ENCODE peak calls at places on chromosomes 12 and 14, in eight cellular contexts. One of them, this sample, is unnamed.

GRCh38 chr12:116863275-116863767 is 17.9 kb downstream of the HRK start:
- DNase-seq in epithelial cell of esophagus: no peak
- DNase-seq in GM12865: no peak
- DNase-seq in lower leg skin: no peak
- DNase-seq in MCF 10A: no peak
- DNase-seq in A549: no peak
- DNase-seq in IMR-90: peak
- DNase-seq in endodermal cell: peak
- DNase-seq in this sample: no peak

GRCh38 chr14:68979722-68980552 is 835 bp upstream of the ACTN1 start:
- DNase-seq in IMR-90: peak
- DNase-seq in endodermal cell: peak
- DNase-seq in GM12865: no peak
- DNase-seq in A549: peak
- DNase-seq in lower leg skin: peak
- DNase-seq in epithelial cell of esophagus: peak
- DNase-seq in MCF 10A: peak
- DNase-seq in this sample: no peak

GRCh38 chr12:28937196-28937595 is 211.9 kb upstream of the FAR2 start:
- DNase-seq in lower leg skin: no peak
- DNase-seq in endodermal cell: peak
- DNase-seq in A549: no peak
- DNase-seq in MCF 10A: peak
- DNase-seq in epithelial cell of esophagus: peak
- DNase-seq in GM12865: no peak
- DNase-seq in IMR-90: peak
- DNase-seq in this sample: no peak

GRCh38 chr14:102081231-102082080 is 5.4 kb downstream of the HSP90AA1 start:
- DNase-seq in A549: no peak
- DNase-seq in epithelial cell of esophagus: no peak
- DNase-seq in GM12865: no peak
- DNase-seq in lower leg skin: no peak
- DNase-seq in endodermal cell: no peak
- DNase-seq in MCF 10A: no peak
- DNase-seq in IMR-90: no peak
- DNase-seq in this sample: no peak

GRCh38 chr12:92085483-92086040 is 60.1 kb downstream of the BTG1 start:
- DNase-seq in lower leg skin: no peak
- DNase-seq in IMR-90: no peak
- DNase-seq in endodermal cell: no peak
- DNase-seq in A549: no peak
- DNase-seq in MCF 10A: no peak
- DNase-seq in epithelial cell of esophagus: no peak
- DNase-seq in GM12865: no peak
- DNase-seq in this sample: no peak

GRCh38 chr12:103623716-103624115 is 36.6 kb downstream of the STAB2 start:
- DNase-seq in endodermal cell: no peak
- DNase-seq in IMR-90: no peak
- DNase-seq in GM12865: no peak
- DNase-seq in lower leg skin: no peak
- DNase-seq in A549: no peak
- DNase-seq in epithelial cell of esophagus: no peak
- DNase-seq in MCF 10A: no peak
- DNase-seq in this sample: no peak

GRCh38 chr12:124771462-124772361 is 92.0 kb downstream of the SCARB1 start:
- DNase-seq in lower leg skin: peak
- DNase-seq in A549: peak
- DNase-seq in endodermal cell: peak
- DNase-seq in MCF 10A: peak
- DNase-seq in epithelial cell of esophagus: peak
- DNase-seq in GM12865: peak
- DNase-seq in IMR-90: peak
- DNase-seq in this sample: peak

GRCh38 chr12:81417056-81417455 is 339.2 kb downstream of the ACSS3 start:
- DNase-seq in lower leg skin: no peak
- DNase-seq in epithelial cell of esophagus: no peak
- DNase-seq in A549: no peak
- DNase-seq in MCF 10A: no peak
- DNase-seq in endodermal cell: no peak
- DNase-seq in IMR-90: no peak
- DNase-seq in GM12865: no peak
- DNase-seq in this sample: no peak

GRCh38 chr12:49089831-49090773 is 4.5 kb downstream of the DHH start:
- DNase-seq in MCF 10A: no peak
- DNase-seq in epithelial cell of esophagus: peak
- DNase-seq in endodermal cell: peak
- DNase-seq in IMR-90: peak
- DNase-seq in A549: no peak
- DNase-seq in lower leg skin: peak
- DNase-seq in GM12865: peak
- DNase-seq in this sample: no peak

GRCh38 chr12:46304080-46304479 is 35.2 kb upstream of the SLC38A1 start:
- DNase-seq in endodermal cell: no peak
- DNase-seq in lower leg skin: no peak
- DNase-seq in IMR-90: peak
- DNase-seq in GM12865: no peak
- DNase-seq in epithelial cell of esophagus: no peak
- DNase-seq in MCF 10A: no peak
- DNase-seq in A549: no peak
- DNase-seq in this sample: no peak
- TF ChIP-seq CTCF in endodermal cell: no peak
- TF ChIP-seq CTCF in lower leg skin: no peak
- TF ChIP-seq CTCF in IMR-90: no peak
- TF ChIP-seq CTCF in GM12865: no peak
- TF ChIP-seq CTCF in epithelial cell of esophagus: no peak
- TF ChIP-seq CTCF in MCF 10A: no peak
- TF ChIP-seq CTCF in A549: no peak
- TF ChIP-seq CTCF in this sample: no peak

DNA sequence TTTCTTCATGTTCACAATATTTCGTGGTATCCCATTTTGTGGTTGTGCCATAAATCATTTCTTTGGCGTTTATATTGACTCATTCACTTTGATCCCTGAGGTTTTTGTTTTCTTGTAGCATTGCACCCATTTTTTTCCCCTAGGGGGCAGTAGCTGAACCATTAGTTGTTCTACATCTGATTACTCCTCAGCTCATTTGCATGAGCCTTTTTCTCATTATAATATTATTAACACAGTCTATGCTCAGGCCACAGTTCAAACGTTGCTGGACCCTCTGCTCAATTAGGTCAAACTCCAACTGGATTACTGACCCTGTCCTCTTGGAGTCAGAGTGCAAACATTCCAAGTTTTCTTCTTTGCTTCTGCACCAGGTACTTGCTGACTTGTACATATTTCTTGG is 475.4 kb upstream of the SEL1L start:
- DNase-seq in epithelial cell of esophagus: no peak
- DNase-seq in GM12865: no peak
- DNase-seq in MCF 10A: peak
- DNase-seq in A549: no peak
- DNase-seq in endodermal cell: peak
- DNase-seq in IMR-90: no peak
- DNase-seq in lower leg skin: no peak
- DNase-seq in this sample: no peak
- TF ChIP-seq CTCF in epithelial cell of esophagus: no peak
- TF ChIP-seq CTCF in GM12865: peak
- TF ChIP-seq CTCF in MCF 10A: peak
- TF ChIP-seq CTCF in A549: no peak
- TF ChIP-seq CTCF in endodermal cell: peak
- TF ChIP-seq CTCF in IMR-90: no peak
- TF ChIP-seq CTCF in lower leg skin: no peak
- TF ChIP-seq CTCF in this sample: no peak

GRCh38 chr12:76921891-76922664 is 43.3 kb upstream of the CSRP2 start:
- DNase-seq in IMR-90: no peak
- DNase-seq in lower leg skin: no peak
- DNase-seq in GM12865: no peak
- DNase-seq in endodermal cell: no peak
- DNase-seq in A549: no peak
- DNase-seq in epithelial cell of esophagus: no peak
- DNase-seq in MCF 10A: no peak
- DNase-seq in this sample: no peak

GRCh38 chr12:76929499-76929898 is 50.7 kb upstream of the CSRP2 start:
- DNase-seq in GM12865: no peak
- DNase-seq in lower leg skin: no peak
- DNase-seq in epithelial cell of esophagus: no peak
- DNase-seq in A549: no peak
- DNase-seq in MCF 10A: no peak
- DNase-seq in endodermal cell: peak
- DNase-seq in IMR-90: no peak
- DNase-seq in this sample: no peak

GRCh38 chr12:76922821-76923315 is 44.0 kb upstream of the CSRP2 start:
- DNase-seq in MCF 10A: no peak
- DNase-seq in IMR-90: peak
- DNase-seq in GM12865: no peak
- DNase-seq in A549: no peak
- DNase-seq in lower leg skin: no peak
- DNase-seq in endodermal cell: no peak
- DNase-seq in epithelial cell of esophagus: no peak
- DNase-seq in this sample: no peak

GRCh38 chr12:76927170-76927784 is 48.5 kb upstream of the CSRP2 start:
- DNase-seq in MCF 10A: peak
- DNase-seq in epithelial cell of esophagus: peak
- DNase-seq in lower leg skin: no peak
- DNase-seq in GM12865: peak
- DNase-seq in IMR-90: peak
- DNase-seq in A549: peak
- DNase-seq in endodermal cell: peak
- DNase-seq in this sample: no peak
- TF ChIP-seq CTCF in MCF 10A: peak
- TF ChIP-seq CTCF in epithelial cell of esophagus: peak
- TF ChIP-seq CTCF in lower leg skin: no peak
- TF ChIP-seq CTCF in GM12865: peak
- TF ChIP-seq CTCF in IMR-90: peak
- TF ChIP-seq CTCF in A549: peak
- TF ChIP-seq CTCF in endodermal cell: peak
- TF ChIP-seq CTCF in this sample: peak

DNA sequence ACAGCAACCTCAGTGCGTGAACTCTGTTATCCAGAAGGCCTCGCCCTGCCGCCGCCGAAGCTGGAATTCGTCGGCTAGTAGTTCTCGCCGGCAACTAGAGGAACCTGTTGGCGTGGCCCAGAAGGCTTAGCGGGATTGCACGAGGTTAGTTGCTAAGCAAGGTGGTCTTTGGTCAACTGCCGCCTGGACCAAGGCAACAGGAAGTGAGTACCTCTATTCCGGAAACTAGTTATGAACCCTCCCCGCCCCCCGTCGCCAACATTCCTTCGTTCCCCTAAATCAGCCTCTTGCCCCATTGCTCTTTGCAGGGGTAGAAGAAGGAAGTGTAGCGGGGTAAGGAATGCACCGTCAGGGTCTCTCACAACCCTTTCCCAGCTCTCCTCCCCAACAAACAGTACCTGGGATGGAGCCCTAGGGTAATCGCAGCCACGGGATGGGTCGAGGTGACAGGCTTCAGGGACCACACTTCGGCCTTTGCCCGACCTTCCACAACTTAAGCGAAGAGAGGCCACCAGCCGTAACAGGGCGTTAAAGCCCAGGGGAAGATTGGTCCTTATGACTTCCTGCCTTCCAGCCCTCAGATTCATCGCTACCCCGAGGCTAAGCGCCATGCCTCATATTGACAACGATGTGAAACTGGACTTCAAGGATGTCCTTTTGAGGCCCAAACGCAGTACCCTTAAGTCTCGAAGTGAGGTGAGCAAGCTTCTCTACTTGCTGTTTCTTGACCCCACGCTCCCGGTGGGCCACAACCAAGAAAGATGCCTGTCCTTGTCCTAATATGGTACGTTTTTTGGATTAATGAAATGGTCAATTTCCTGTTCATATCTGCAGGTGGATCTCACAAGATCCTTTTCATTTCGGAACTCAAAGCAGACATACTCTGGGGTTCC is at the start of gene GMPR2:
- DNase-seq in MCF 10A: no peak
- DNase-seq in GM12865: peak
- DNase-seq in epithelial cell of esophagus: no peak
- DNase-seq in endodermal cell: peak
- DNase-seq in A549: peak
- DNase-seq in lower leg skin: no peak
- DNase-seq in IMR-90: no peak
- DNase-seq in this sample: no peak
- TF ChIP-seq CTCF in MCF 10A: no peak
- TF ChIP-seq CTCF in GM12865: no peak
- TF ChIP-seq CTCF in epithelial cell of esophagus: no peak
- TF ChIP-seq CTCF in endodermal cell: no peak
- TF ChIP-seq CTCF in A549: no peak
- TF ChIP-seq CTCF in lower leg skin: no peak
- TF ChIP-seq CTCF in IMR-90: no peak
- TF ChIP-seq CTCF in this sample: no peak

DNA sequence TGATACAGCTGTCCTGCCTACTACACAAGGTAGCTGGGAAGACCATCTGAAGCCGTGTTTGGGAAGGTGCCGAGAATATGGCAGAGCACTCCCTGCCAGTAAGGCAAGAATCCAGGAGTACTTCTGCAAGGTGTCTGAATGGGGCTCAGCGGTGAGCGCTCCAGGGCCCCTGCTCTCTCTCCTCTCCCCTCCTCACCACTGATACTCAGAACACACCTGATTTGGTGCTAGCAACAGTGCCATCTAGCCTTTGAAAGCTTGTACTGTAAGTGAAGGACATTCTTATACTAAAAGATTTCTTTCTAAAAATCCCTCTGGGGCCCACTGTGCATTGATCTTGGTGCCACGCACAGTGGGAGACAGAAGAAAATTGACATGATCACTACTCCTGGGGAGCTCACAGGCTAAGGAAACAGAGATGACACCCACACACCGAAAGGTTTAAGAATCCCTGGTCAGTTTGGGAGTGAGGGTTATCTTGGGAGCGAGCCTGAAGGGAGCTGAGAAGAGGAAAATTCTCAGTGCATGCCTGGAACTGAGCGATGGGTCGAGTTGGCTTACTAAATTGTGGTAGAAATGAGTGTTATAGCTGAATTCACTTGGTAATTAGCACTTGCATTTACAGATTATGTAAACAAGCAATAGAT is 216.9 kb downstream of the NTF3 start:
- DNase-seq in endodermal cell: peak
- DNase-seq in A549: no peak
- DNase-seq in GM12865: peak
- DNase-seq in epithelial cell of esophagus: no peak
- DNase-seq in IMR-90: peak
- DNase-seq in lower leg skin: no peak
- DNase-seq in MCF 10A: no peak
- DNase-seq in this sample: no peak
- TF ChIP-seq CTCF in endodermal cell: peak
- TF ChIP-seq CTCF in A549: peak
- TF ChIP-seq CTCF in GM12865: peak
- TF ChIP-seq CTCF in epithelial cell of esophagus: peak
- TF ChIP-seq CTCF in IMR-90: peak
- TF ChIP-seq CTCF in lower leg skin: no peak
- TF ChIP-seq CTCF in MCF 10A: no peak
- TF ChIP-seq CTCF in this sample: peak

This sample was measured in osteocyte.